ENCODE peak calls at places on chromosome 9, in four cellular contexts. K is AG08396, N is GOT3, U is NCI-H1092. Z is an unnamed sample.

GRCh38 chr9:110069326-110070248 is 138.4 kb downstream of the C9orf152 start:
- DNase-seq in K (peak), N (no peak), U (no peak), Z (peak)

GRCh38 chr9:38346811-38347735 is 45.4 kb upstream of the ALDH1B1 start:
- DNase-seq in K (no peak), N (no peak), U (no peak), Z (no peak)

GRCh38 chr9:18710089-18710488 is 236.1 kb downstream of the ADAMTSL1 start:
- DNase-seq in K (peak), N (no peak), U (no peak), Z (no peak)

GRCh38 chr9:23669776-23670175 is 156.3 kb downstream of the ELAVL2 start:
- DNase-seq in K (no peak), N (no peak), U (no peak), Z (no peak)

GRCh38 chr9:109856785-109857184 is 76.8 kb downstream of the PALM2AKAP2 start:
- DNase-seq in K (peak), N (no peak), U (no peak), Z (no peak)

GRCh38 chr9:87657190-87657589 is 68.7 kb upstream of the CTSL start:
- DNase-seq in K (no peak), N (no peak), U (no peak), Z (no peak)

GRCh38 chr9:136178773-136179075 is 26.2 kb downstream of the LHX3 start:
- DNase-seq in K (no peak), N (no peak), U (no peak), Z (no peak)

GRCh38 chr9:131271506-131271931 is 4.8 kb downstream of the FAM78A start:
- DNase-seq in K (no peak), N (no peak), U (no peak), Z (no peak)

GRCh38 chr9:135156525-135157510 is 69.3 kb downstream of the OLFM1 start:
- DNase-seq in K (peak), N (no peak), U (no peak), Z (peak)

GRCh38 chr9:91362212-91362611 is 494 bp upstream of the AUH start:
- DNase-seq in K (no peak), N (no peak), U (no peak), Z (no peak)

GRCh38 chr9:128553695-128554094 is 1.3 kb downstream of the SPTAN1 start:
- DNase-seq in K (peak), N (no peak), U (no peak), Z (no peak)

GRCh38 chr9:123187131-123187530 is 81.3 kb downstream of the STRBP start:
- DNase-seq in K (no peak), N (no peak), U (no peak), Z (no peak)

GRCh38 chr9:116605060-116605459 is 82.0 kb upstream of the TRIM32 start:
- DNase-seq in K (no peak), N (no peak), U (no peak), Z (no peak)

GRCh38 chr9:127707766-127708165 is 978 bp downstream of the CFAP157 start:
- DNase-seq in K (no peak), N (no peak), U (no peak), Z (no peak)

GRCh38 chr9:618478-618877 is 223.0 kb upstream of the DMRT1 start:
- DNase-seq in K (peak), N (no peak), U (no peak), Z (no peak)

GRCh38 chr9:113853333-113853732 is 22.8 kb upstream of the ZNF618 start:
- DNase-seq in K (no peak), N (no peak), U (no peak), Z (no peak)

GRCh38 chr9:107108367-107108766 is 174.7 kb upstream of the RAD23B start:
- DNase-seq in K (no peak), N (no peak), U (no peak), Z (no peak)